ENCODE peak calls at places on chromosome 1, in nine cellular contexts. U is Panc1, Q is suprapubic skin, W is GM23338, T is prostate gland, F is K562, N is vagina, L is H1, H is breast epithelium. Y is an unnamed sample.

GRCh38 chr1:2981388-2981787 is 39.9 kb upstream of the ACTRT2 start:
- DNase-seq in W (peak), T (no peak), Q (peak), F (no peak), U (no peak), N (no peak), H (no peak), L (no peak), Y (peak)

GRCh38 chr1:200042119-200042436 is 14.6 kb downstream of the NR5A2 start:
- DNase-seq in T (no peak), F (no peak), U (no peak), Q (no peak), N (no peak), H (no peak), W (peak), L (no peak), Y (no peak)

GRCh38 chr1:22257286-22258275 is 114.7 kb upstream of the WNT4 start:
- DNase-seq in T (peak), Q (no peak), F (no peak), N (no peak), U (no peak), H (peak), L (no peak), W (no peak), Y (peak)

GRCh38 chr1:167791281-167792209 is 69.8 kb downstream of the MPZL1 start:
- DNase-seq in W (peak), T (no peak), F (no peak), N (peak), Q (no peak), H (no peak), U (no peak), L (no peak), Y (peak)

GRCh38 chr1:231550448-231550781 is 21.9 kb downstream of the TSNAX start:
- DNase-seq in T (no peak), H (no peak), W (peak), F (peak), Q (no peak), L (no peak), N (no peak), U (no peak), Y (no peak)

GRCh38 chr1:37755290-37755689 is 9.6 kb downstream of the EPHA10 start:
- DNase-seq in Q (no peak), H (no peak), U (no peak), T (no peak), N (no peak), W (no peak), F (no peak), L (no peak), Y (no peak)

GRCh38 chr1:58883037-58883887 is 99.4 kb upstream of the JUN start:
- DNase-seq in L (no peak), H (no peak), T (peak), U (peak), F (peak), Q (peak), N (no peak), W (peak), Y (peak)

GRCh38 chr1:211609120-211610024 is 30.4 kb upstream of the SLC30A1 start:
- DNase-seq in U (no peak), T (no peak), F (no peak), L (no peak), H (no peak), Q (no peak), N (no peak), W (no peak), Y (no peak)

GRCh38 chr1:8351693-8352470 is 34.0 kb downstream of the SLC45A1 start:
- DNase-seq in T (no peak), N (no peak), L (no peak), W (peak), Q (peak), U (no peak), H (no peak), F (peak), Y (no peak)

GRCh38 chr1:174405219-174405618 is 42.5 kb upstream of the GPR52 start:
- DNase-seq in W (no peak), N (no peak), T (no peak), H (no peak), F (no peak), Q (no peak), U (no peak), L (no peak), Y (no peak)

GRCh38 chr1:228401782-228402637 is 4.6 kb downstream of the TRIM11 start:
- DNase-seq in T (no peak), W (no peak), H (no peak), F (no peak), Q (peak), L (no peak), U (no peak), N (no peak), Y (no peak)

GRCh38 chr1:53878492-53879105 is 11.0 kb downstream of the YIPF1 start:
- DNase-seq in L (no peak), N (no peak), Q (no peak), U (peak), H (no peak), F (peak), T (no peak), W (peak), Y (no peak)

GRCh38 chr1:28112388-28113311 is 24.2 kb upstream of the EYA3 start:
- DNase-seq in H (no peak), L (no peak), T (no peak), Q (no peak), N (no peak), U (no peak), W (peak), F (peak), Y (peak)

GRCh38 chr1:209454340-209455014 is 129.0 kb upstream of the CAMK1G start:
- DNase-seq in N (no peak), U (no peak), H (no peak), T (no peak), L (no peak), Q (no peak), F (no peak), W (no peak), Y (no peak)

GRCh38 chr1:160326393-160326792 is 16.7 kb downstream of the COPA start:
- DNase-seq in Q (no peak), H (no peak), N (no peak), W (no peak), T (no peak), F (no peak), U (no peak), L (no peak), Y (no peak)

GRCh38 chr1:223478606-223479005 is 85.4 kb downstream of the CCDC185 start:
- DNase-seq in W (no peak), F (no peak), H (no peak), U (no peak), N (no peak), Q (no peak), L (no peak), T (no peak), Y (no peak)

GRCh38 chr1:205664399-205665108 is 15.8 kb downstream of the SLC45A3 start:
- DNase-seq in N (no peak), F (no peak), W (no peak), T (no peak), L (no peak), U (no peak), Q (no peak), H (no peak), Y (peak)

GRCh38 chr1:41980872-41981653 is 62.3 kb upstream of the HIVEP3 start:
- DNase-seq in Q (no peak), W (peak), N (peak), T (no peak), L (no peak), H (no peak), U (no peak), F (no peak), Y (no peak)

GRCh38 chr1:227245613-227246320 is 72.5 kb downstream of the CDC42BPA start:
- DNase-seq in H (no peak), T (no peak), U (no peak), W (no peak), Q (no peak), L (no peak), F (no peak), N (no peak), Y (no peak)

GRCh38 chr1:32742132-32742947 is 39.8 kb upstream of the SYNC start:
- DNase-seq in N (no peak), U (no peak), L (no peak), H (peak), T (no peak), F (peak), Q (no peak), W (peak), Y (peak)

GRCh38 chr1:6081901-6082300 is 36.2 kb downstream of the KCNAB2 start:
- DNase-seq in U (no peak), H (no peak), Q (no peak), W (no peak), L (no peak), N (no peak), T (no peak), F (no peak), Y (no peak)

GRCh38 chr1:50873458-50874187 is 86.4 kb downstream of the FAF1 start:
- DNase-seq in H (no peak), T (peak), F (peak), Q (peak), U (peak), N (no peak), L (peak), W (peak), Y (peak)

GRCh38 chr1:25614466-25615171 is 2.0 kb upstream of the MAN1C1 start:
- DNase-seq in H (no peak), F (no peak), Q (peak), N (no peak), W (no peak), L (no peak), T (no peak), U (no peak), Y (no peak)

GRCh38 chr1:25615172-25615541 is 1.4 kb upstream of the MAN1C1 start:
- DNase-seq in H (no peak), L (no peak), Q (no peak), F (no peak), N (no peak), U (no peak), T (no peak), W (no peak), Y (no peak)

GRCh38 chr1:25616080-25616931 is at the start of gene MAN1C1:
- DNase-seq in L (peak), H (peak), N (no peak), F (peak), W (peak), T (peak), U (no peak), Q (peak), Y (peak)

GRCh38 chr1:25616932-25617625 is 488 bp downstream of the MAN1C1 start:
- DNase-seq in F (peak), L (no peak), Q (no peak), T (no peak), N (no peak), W (peak), H (no peak), U (no peak), Y (no peak)

DNA sequence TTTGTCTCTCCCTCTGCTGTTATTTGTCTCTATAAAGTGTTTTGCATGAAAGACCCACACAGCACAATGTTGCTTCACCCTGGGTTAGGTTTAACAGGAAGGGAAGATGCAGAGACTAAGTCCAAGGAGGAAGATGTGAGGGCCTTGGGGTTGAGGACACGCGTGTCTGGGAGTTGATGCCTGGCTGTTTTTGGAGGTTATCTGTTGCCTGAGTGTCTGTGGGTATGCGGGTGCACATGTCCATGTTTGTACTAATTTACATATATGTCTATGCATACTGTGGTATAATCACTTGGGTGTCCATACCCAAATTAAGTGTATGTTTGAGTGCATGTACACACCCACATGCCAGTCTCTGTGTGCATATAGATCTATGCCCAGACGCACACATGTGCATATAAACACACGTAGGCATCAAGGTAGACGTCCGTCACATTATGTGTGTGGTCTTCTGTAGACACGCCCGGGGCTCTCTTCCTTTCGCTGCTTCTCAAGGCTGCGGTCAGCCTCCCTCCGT is 970 bp upstream of the MAN1C1 start:
- DNase-seq in U (no peak), F (no peak), H (no peak), N (no peak), L (no peak), Q (no peak), W (no peak), T (no peak), Y (no peak)
- H3K4me3 ChIP-seq in U (peak), F (peak), H (peak), N (peak), L (peak), Q (peak), W (peak), T (peak), Y (peak)

DNA sequence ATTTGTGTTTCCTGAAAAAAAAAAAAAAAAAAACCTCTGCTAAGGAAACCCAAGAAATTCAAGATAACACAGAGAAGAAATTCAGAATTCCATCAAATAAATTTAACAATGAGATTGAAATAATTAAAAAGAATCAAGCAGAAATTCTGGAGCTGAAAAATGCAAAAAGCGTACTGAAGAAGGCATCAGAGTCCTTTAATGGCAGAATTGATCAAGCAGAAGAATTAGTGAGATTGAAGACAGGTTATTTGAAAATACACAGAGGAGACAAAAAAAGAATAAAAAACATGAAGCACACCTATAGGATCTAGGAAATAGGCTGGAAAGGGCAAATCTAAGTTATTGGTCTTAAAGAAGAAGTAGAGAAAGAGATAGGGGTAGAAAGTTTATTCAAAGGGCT is 38.2 kb downstream of the NME7 start:
- DNase-seq in Q (no peak), H (no peak), T (no peak), U (no peak), F (no peak), L (no peak), N (no peak), W (no peak), Y (no peak)
- TF ChIP-seq POLR2AphosphoS5 in Q (no peak), H (no peak), T (no peak), U (no peak), F (no peak), L (no peak), N (no peak), W (no peak), Y (no peak)

DNA sequence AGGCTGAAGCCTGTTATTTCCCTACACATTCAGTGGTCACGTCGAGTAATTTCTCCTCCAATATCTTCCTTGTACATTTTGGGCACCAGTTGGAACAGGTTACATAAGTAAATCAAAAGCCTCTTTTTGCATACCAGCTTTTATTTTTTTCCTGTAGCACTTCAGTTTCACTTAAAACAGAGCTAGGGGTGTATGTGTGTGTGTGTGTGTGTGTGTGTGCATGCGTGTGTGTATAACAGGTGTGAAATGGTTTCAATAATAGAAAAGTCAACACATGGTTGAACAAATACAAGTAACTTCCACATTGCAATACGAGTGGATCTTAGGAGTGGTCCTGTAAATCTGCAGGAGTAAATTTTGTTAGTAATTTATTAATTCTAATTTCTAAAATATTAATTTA is 3.0 kb upstream of the MAN1A2 start:
- DNase-seq in W (no peak), F (no peak), T (no peak), L (no peak), N (no peak), Q (no peak), U (no peak), H (no peak), Y (no peak)
- H3K4me3 ChIP-seq in W (no peak), F (no peak), T (no peak), L (no peak), N (no peak), Q (no peak), U (no peak), H (no peak), Y (no peak)

DNA sequence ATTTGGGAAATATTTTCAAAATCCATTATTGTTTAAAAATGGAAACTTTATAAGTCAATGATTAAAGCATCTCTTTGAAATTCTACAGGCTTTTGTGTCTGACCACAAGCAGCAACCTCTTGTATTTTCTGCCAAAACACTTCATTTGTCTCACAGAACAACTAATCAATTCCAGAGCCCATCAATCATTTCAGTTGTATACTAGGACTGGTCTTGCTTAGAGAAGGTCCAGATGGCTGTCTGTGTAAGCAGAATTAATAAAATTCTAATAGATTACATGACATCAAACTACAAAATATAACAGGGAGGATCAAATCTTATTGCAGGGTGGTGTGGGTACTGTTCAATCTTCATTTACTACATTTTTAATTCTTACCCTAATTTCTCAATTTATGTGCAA is 76.4 kb downstream of the ACBD6 start:
- DNase-seq in Q (no peak), T (no peak), F (no peak), U (no peak), N (no peak), H (no peak), L (no peak), W (no peak), Y (no peak)
- TF ChIP-seq POLR2AphosphoS5 in Q (no peak), T (no peak), F (no peak), U (no peak), N (no peak), H (no peak), L (no peak), W (no peak), Y (no peak)

DNA sequence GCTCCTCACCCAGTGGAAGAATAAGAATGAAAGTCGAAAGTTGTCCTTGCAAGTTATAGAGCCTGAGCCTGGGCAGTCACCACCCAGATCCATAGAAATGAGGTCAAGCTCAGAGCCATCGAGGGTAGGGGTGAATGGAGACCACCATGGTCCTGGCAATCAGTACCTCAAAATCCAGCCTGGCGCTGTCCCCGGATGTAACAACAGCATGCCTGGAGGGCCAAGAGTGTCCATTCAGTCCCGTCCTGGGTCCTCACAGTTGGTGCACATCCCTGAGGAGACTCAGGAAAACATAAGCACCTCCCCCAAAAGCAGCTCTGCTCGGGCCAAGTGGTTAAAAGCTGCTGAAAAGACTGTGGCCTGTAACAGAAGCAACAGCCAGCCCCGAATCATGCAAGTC is 41.8 kb downstream of the PLPPR4 start:
- DNase-seq in F (no peak), T (no peak), L (no peak), W (no peak), H (no peak), Q (no peak), U (no peak), N (no peak), Y (no peak)
- H3K4me3 ChIP-seq in F (no peak), T (no peak), L (no peak), W (no peak), H (no peak), Q (no peak), U (no peak), N (no peak), Y (no peak)

DNA sequence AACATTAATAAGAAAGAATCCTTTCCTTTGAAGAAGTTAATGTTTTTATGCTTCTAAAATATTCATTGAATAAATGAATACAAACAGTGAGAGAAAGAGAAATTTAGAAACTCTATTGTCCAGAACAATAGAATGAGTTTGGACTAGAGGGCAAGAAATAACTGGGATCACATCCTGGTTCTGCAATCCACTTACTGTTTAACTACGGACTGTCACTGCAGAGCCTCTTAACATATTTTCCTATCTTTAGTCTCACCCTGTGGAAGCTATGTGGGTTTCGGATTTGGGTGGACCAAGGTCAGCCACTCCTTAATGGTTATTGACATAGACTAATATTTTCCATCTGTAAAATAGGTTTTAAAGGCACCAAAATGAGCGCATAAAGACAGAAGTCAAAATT is 116.6 kb downstream of the UBE2U start:
- DNase-seq in W (no peak), L (no peak), F (no peak), T (no peak), Q (no peak), N (no peak), H (no peak), U (no peak), Y (no peak)
- TF ChIP-seq POLR2AphosphoS5 in W (no peak), L (no peak), F (no peak), T (no peak), Q (no peak), N (no peak), H (no peak), U (no peak), Y (no peak)

DNA sequence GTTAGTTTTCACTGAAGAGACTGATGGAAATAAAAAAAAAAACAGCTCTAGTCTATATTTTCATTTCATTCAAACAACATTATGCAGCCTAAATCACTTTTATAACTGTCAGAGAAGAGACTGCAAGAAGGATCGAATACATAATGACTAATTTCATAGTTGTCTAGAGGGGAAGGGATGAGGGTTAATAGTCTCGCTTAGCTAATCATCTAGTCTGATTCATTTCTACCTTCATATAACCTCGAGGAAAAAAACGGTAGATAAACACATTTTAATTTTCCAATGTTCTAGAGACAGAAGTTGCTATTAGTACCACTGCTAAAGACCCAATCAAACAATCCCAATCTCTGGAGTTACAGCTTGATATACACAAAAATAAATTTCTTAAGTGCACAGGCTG is 3.5 kb downstream of the FUBP1 start:
- DNase-seq in T (no peak), L (no peak), H (no peak), U (no peak), W (no peak), Q (no peak), N (no peak), F (no peak), Y (no peak)
- H3K4me3 ChIP-seq in T (no peak), L (peak), H (peak), U (peak), W (peak), Q (no peak), N (no peak), F (peak), Y (peak)

DNA sequence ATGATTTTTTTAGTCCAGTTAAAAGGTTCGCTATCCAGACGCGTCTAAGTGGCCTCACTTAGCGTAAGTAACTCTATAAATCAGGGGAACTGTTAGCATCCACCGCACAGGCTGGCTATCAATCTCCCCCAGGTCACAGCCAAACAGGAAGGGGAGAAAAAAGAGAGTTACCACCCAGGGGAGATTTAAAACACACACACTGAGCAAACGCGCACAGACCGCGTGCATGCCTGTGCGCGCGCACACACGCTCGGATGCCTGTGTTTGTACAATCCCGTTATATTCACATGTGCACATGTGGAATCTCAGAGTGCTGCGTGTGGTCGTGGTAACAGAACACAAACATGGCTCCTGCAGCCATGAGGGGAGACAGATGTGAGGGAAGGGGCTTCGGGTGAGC is 125.4 kb downstream of the CASZ1 start:
- DNase-seq in U (no peak), L (no peak), T (no peak), W (no peak), N (no peak), H (no peak), F (no peak), Q (no peak), Y (no peak)
- TF ChIP-seq POLR2AphosphoS5 in U (no peak), L (no peak), T (no peak), W (no peak), N (no peak), H (no peak), F (no peak), Q (no peak), Y (peak)